ENCODE peak calls at places on chromosomes 1 and 21, in six cellular contexts. One of them, this sample, is unnamed.

GRCh38 chr1:63713627-63714481 is 60.0 kb upstream of the ROR1 start:
- DNase-seq in uterus: no peak
- DNase-seq in cardiac muscle cell: peak
- DNase-seq in stimulated activated CD4-positive, alpha-beta T cell treated with anti-CD3 and anti-CD28 coated beads, Interleukin-15, amount 100 ng/mL, for 1 hour: no peak
- DNase-seq in lower lobe of right lung: no peak
- DNase-seq in NCI-H774: no peak
- DNase-seq in this sample: no peak

GRCh38 chr1:43007377-43008105 is 48.9 kb upstream of the SLC2A1 start:
- DNase-seq in cardiac muscle cell: peak
- DNase-seq in stimulated activated CD4-positive, alpha-beta T cell treated with anti-CD3 and anti-CD28 coated beads, Interleukin-15, amount 100 ng/mL, for 1 hour: no peak
- DNase-seq in lower lobe of right lung: no peak
- DNase-seq in NCI-H774: no peak
- DNase-seq in uterus: no peak
- DNase-seq in this sample: no peak

GRCh38 chr21:37877888-37878684 is 38.2 kb downstream of the KCNJ6 start:
- DNase-seq in NCI-H774: no peak
- DNase-seq in uterus: no peak
- DNase-seq in stimulated activated CD4-positive, alpha-beta T cell treated with anti-CD3 and anti-CD28 coated beads, Interleukin-15, amount 100 ng/mL, for 1 hour: no peak
- DNase-seq in cardiac muscle cell: no peak
- DNase-seq in lower lobe of right lung: no peak
- DNase-seq in this sample: no peak

GRCh38 chr1:73635021-73635420 is 563.0 kb downstream of the LRRIQ3 start:
- DNase-seq in uterus: no peak
- DNase-seq in NCI-H774: no peak
- DNase-seq in lower lobe of right lung: no peak
- DNase-seq in stimulated activated CD4-positive, alpha-beta T cell treated with anti-CD3 and anti-CD28 coated beads, Interleukin-15, amount 100 ng/mL, for 1 hour: no peak
- DNase-seq in cardiac muscle cell: no peak
- DNase-seq in this sample: no peak

GRCh38 chr1:27624467-27625233 is 10.3 kb downstream of the FGR start:
- DNase-seq in cardiac muscle cell: no peak
- DNase-seq in lower lobe of right lung: no peak
- DNase-seq in NCI-H774: no peak
- DNase-seq in uterus: no peak
- DNase-seq in stimulated activated CD4-positive, alpha-beta T cell treated with anti-CD3 and anti-CD28 coated beads, Interleukin-15, amount 100 ng/mL, for 1 hour: no peak
- DNase-seq in this sample: no peak

GRCh38 chr1:209926045-209926444 is 12.0 kb upstream of the SYT14 start:
- DNase-seq in NCI-H774: peak
- DNase-seq in cardiac muscle cell: no peak
- DNase-seq in lower lobe of right lung: no peak
- DNase-seq in uterus: no peak
- DNase-seq in stimulated activated CD4-positive, alpha-beta T cell treated with anti-CD3 and anti-CD28 coated beads, Interleukin-15, amount 100 ng/mL, for 1 hour: no peak
- DNase-seq in this sample: no peak

GRCh38 chr1:109274533-109275476 is 8.1 kb downstream of the PSRC1 start:
- DNase-seq in lower lobe of right lung: peak
- DNase-seq in stimulated activated CD4-positive, alpha-beta T cell treated with anti-CD3 and anti-CD28 coated beads, Interleukin-15, amount 100 ng/mL, for 1 hour: no peak
- DNase-seq in cardiac muscle cell: no peak
- DNase-seq in NCI-H774: peak
- DNase-seq in uterus: peak
- DNase-seq in this sample: peak

GRCh38 chr1:206685256-206685748 is 597 bp downstream of the MAPKAPK2 start:
- DNase-seq in NCI-H774: no peak
- DNase-seq in stimulated activated CD4-positive, alpha-beta T cell treated with anti-CD3 and anti-CD28 coated beads, Interleukin-15, amount 100 ng/mL, for 1 hour: peak
- DNase-seq in uterus: peak
- DNase-seq in cardiac muscle cell: peak
- DNase-seq in lower lobe of right lung: peak
- DNase-seq in this sample: no peak

GRCh38 chr1:19563336-19564097 is 78.2 kb upstream of the CAPZB start:
- DNase-seq in uterus: peak
- DNase-seq in stimulated activated CD4-positive, alpha-beta T cell treated with anti-CD3 and anti-CD28 coated beads, Interleukin-15, amount 100 ng/mL, for 1 hour: no peak
- DNase-seq in NCI-H774: no peak
- DNase-seq in lower lobe of right lung: peak
- DNase-seq in cardiac muscle cell: no peak
- DNase-seq in this sample: no peak

GRCh38 chr21:28827422-28827821 is 165.3 kb downstream of the LTN1 start:
- DNase-seq in stimulated activated CD4-positive, alpha-beta T cell treated with anti-CD3 and anti-CD28 coated beads, Interleukin-15, amount 100 ng/mL, for 1 hour: no peak
- DNase-seq in cardiac muscle cell: no peak
- DNase-seq in lower lobe of right lung: no peak
- DNase-seq in NCI-H774: no peak
- DNase-seq in uterus: no peak
- DNase-seq in this sample: no peak

GRCh38 chr1:118905206-118905605 is 82.9 kb downstream of the TBX15 start:
- DNase-seq in stimulated activated CD4-positive, alpha-beta T cell treated with anti-CD3 and anti-CD28 coated beads, Interleukin-15, amount 100 ng/mL, for 1 hour: no peak
- DNase-seq in uterus: no peak
- DNase-seq in lower lobe of right lung: no peak
- DNase-seq in NCI-H774: no peak
- DNase-seq in cardiac muscle cell: no peak
- DNase-seq in this sample: no peak

GRCh38 chr1:47784294-47784650 is 212.9 kb downstream of the TRABD2B start:
- DNase-seq in stimulated activated CD4-positive, alpha-beta T cell treated with anti-CD3 and anti-CD28 coated beads, Interleukin-15, amount 100 ng/mL, for 1 hour: no peak
- DNase-seq in cardiac muscle cell: no peak
- DNase-seq in uterus: no peak
- DNase-seq in lower lobe of right lung: no peak
- DNase-seq in NCI-H774: no peak
- DNase-seq in this sample: no peak

GRCh38 chr21:45533731-45534571 is 8.3 kb downstream of the SLC19A1 start:
- DNase-seq in NCI-H774: no peak
- DNase-seq in cardiac muscle cell: no peak
- DNase-seq in stimulated activated CD4-positive, alpha-beta T cell treated with anti-CD3 and anti-CD28 coated beads, Interleukin-15, amount 100 ng/mL, for 1 hour: no peak
- DNase-seq in uterus: no peak
- DNase-seq in lower lobe of right lung: peak
- DNase-seq in this sample: peak

GRCh38 chr1:98045211-98046030 is 124.6 kb upstream of the DPYD start:
- DNase-seq in NCI-H774: no peak
- DNase-seq in stimulated activated CD4-positive, alpha-beta T cell treated with anti-CD3 and anti-CD28 coated beads, Interleukin-15, amount 100 ng/mL, for 1 hour: no peak
- DNase-seq in uterus: no peak
- DNase-seq in lower lobe of right lung: no peak
- DNase-seq in cardiac muscle cell: peak
- DNase-seq in this sample: peak

GRCh38 chr1:1610796-1611597 is 4.3 kb upstream of the MIB2 start:
- DNase-seq in lower lobe of right lung: peak
- DNase-seq in cardiac muscle cell: no peak
- DNase-seq in stimulated activated CD4-positive, alpha-beta T cell treated with anti-CD3 and anti-CD28 coated beads, Interleukin-15, amount 100 ng/mL, for 1 hour: no peak
- DNase-seq in uterus: no peak
- DNase-seq in NCI-H774: no peak
- DNase-seq in this sample: no peak

GRCh38 chr21:37896788-37897187 is 19.5 kb downstream of the KCNJ6 start:
- DNase-seq in stimulated activated CD4-positive, alpha-beta T cell treated with anti-CD3 and anti-CD28 coated beads, Interleukin-15, amount 100 ng/mL, for 1 hour: no peak
- DNase-seq in uterus: no peak
- DNase-seq in cardiac muscle cell: no peak
- DNase-seq in NCI-H774: no peak
- DNase-seq in lower lobe of right lung: no peak
- DNase-seq in this sample: no peak

GRCh38 chr21:19065164-19065563 is 661.6 kb upstream of the TMPRSS15 start:
- DNase-seq in NCI-H774: no peak
- DNase-seq in cardiac muscle cell: no peak
- DNase-seq in uterus: no peak
- DNase-seq in lower lobe of right lung: no peak
- DNase-seq in stimulated activated CD4-positive, alpha-beta T cell treated with anti-CD3 and anti-CD28 coated beads, Interleukin-15, amount 100 ng/mL, for 1 hour: no peak
- DNase-seq in this sample: no peak

GRCh38 chr1:199774433-199775089 is 252.9 kb upstream of the NR5A2 start:
- DNase-seq in NCI-H774: peak
- DNase-seq in uterus: no peak
- DNase-seq in lower lobe of right lung: no peak
- DNase-seq in stimulated activated CD4-positive, alpha-beta T cell treated with anti-CD3 and anti-CD28 coated beads, Interleukin-15, amount 100 ng/mL, for 1 hour: no peak
- DNase-seq in cardiac muscle cell: no peak
- DNase-seq in this sample: peak

GRCh38 chr1:41456847-41457540 is 27.5 kb downstream of the EDN2 start:
- DNase-seq in NCI-H774: no peak
- DNase-seq in stimulated activated CD4-positive, alpha-beta T cell treated with anti-CD3 and anti-CD28 coated beads, Interleukin-15, amount 100 ng/mL, for 1 hour: no peak
- DNase-seq in uterus: no peak
- DNase-seq in lower lobe of right lung: no peak
- DNase-seq in cardiac muscle cell: no peak
- DNase-seq in this sample: no peak

GRCh38 chr1:218377143-218377660 is 32.1 kb downstream of the TGFB2 start:
- DNase-seq in NCI-H774: no peak
- DNase-seq in lower lobe of right lung: no peak
- DNase-seq in cardiac muscle cell: no peak
- DNase-seq in uterus: no peak
- DNase-seq in stimulated activated CD4-positive, alpha-beta T cell treated with anti-CD3 and anti-CD28 coated beads, Interleukin-15, amount 100 ng/mL, for 1 hour: peak
- DNase-seq in this sample: peak

GRCh38 chr1:231970684-231971083 is 344.1 kb downstream of the DISC1 start:
- DNase-seq in uterus: no peak
- DNase-seq in NCI-H774: no peak
- DNase-seq in stimulated activated CD4-positive, alpha-beta T cell treated with anti-CD3 and anti-CD28 coated beads, Interleukin-15, amount 100 ng/mL, for 1 hour: no peak
- DNase-seq in cardiac muscle cell: no peak
- DNase-seq in lower lobe of right lung: no peak
- DNase-seq in this sample: no peak

GRCh38 chr1:168643152-168643551 is 66.7 kb downstream of the XCL1 start:
- DNase-seq in cardiac muscle cell: no peak
- DNase-seq in lower lobe of right lung: no peak
- DNase-seq in uterus: no peak
- DNase-seq in stimulated activated CD4-positive, alpha-beta T cell treated with anti-CD3 and anti-CD28 coated beads, Interleukin-15, amount 100 ng/mL, for 1 hour: no peak
- DNase-seq in NCI-H774: no peak
- DNase-seq in this sample: no peak

GRCh38 chr1:156444407-156445001 is 56.1 kb downstream of the MEF2D start:
- DNase-seq in lower lobe of right lung: no peak
- DNase-seq in cardiac muscle cell: peak
- DNase-seq in stimulated activated CD4-positive, alpha-beta T cell treated with anti-CD3 and anti-CD28 coated beads, Interleukin-15, amount 100 ng/mL, for 1 hour: no peak
- DNase-seq in uterus: no peak
- DNase-seq in NCI-H774: no peak
- DNase-seq in this sample: no peak

GRCh38 chr1:52098139-52098871 is 42.2 kb downstream of the BTF3L4 start:
- DNase-seq in NCI-H774: peak
- DNase-seq in cardiac muscle cell: no peak
- DNase-seq in uterus: no peak
- DNase-seq in stimulated activated CD4-positive, alpha-beta T cell treated with anti-CD3 and anti-CD28 coated beads, Interleukin-15, amount 100 ng/mL, for 1 hour: no peak
- DNase-seq in lower lobe of right lung: no peak
- DNase-seq in this sample: no peak

GRCh38 chr1:110190282-110190929 is 19.7 kb upstream of the KCNC4 start:
- DNase-seq in lower lobe of right lung: no peak
- DNase-seq in uterus: no peak
- DNase-seq in cardiac muscle cell: no peak
- DNase-seq in NCI-H774: peak
- DNase-seq in stimulated activated CD4-positive, alpha-beta T cell treated with anti-CD3 and anti-CD28 coated beads, Interleukin-15, amount 100 ng/mL, for 1 hour: no peak
- DNase-seq in this sample: no peak

GRCh38 chr21:16841917-16842316 is 670.9 kb upstream of the CXADR start:
- DNase-seq in cardiac muscle cell: no peak
- DNase-seq in lower lobe of right lung: no peak
- DNase-seq in NCI-H774: no peak
- DNase-seq in stimulated activated CD4-positive, alpha-beta T cell treated with anti-CD3 and anti-CD28 coated beads, Interleukin-15, amount 100 ng/mL, for 1 hour: no peak
- DNase-seq in uterus: no peak
- DNase-seq in this sample: no peak

GRCh38 chr1:234093741-234094140 is 189.3 kb downstream of the SLC35F3 start:
- DNase-seq in NCI-H774: no peak
- DNase-seq in uterus: no peak
- DNase-seq in stimulated activated CD4-positive, alpha-beta T cell treated with anti-CD3 and anti-CD28 coated beads, Interleukin-15, amount 100 ng/mL, for 1 hour: no peak
- DNase-seq in lower lobe of right lung: no peak
- DNase-seq in cardiac muscle cell: peak
- DNase-seq in this sample: no peak

GRCh38 chr1:68339505-68339904 is 107.2 kb upstream of the WLS start:
- DNase-seq in stimulated activated CD4-positive, alpha-beta T cell treated with anti-CD3 and anti-CD28 coated beads, Interleukin-15, amount 100 ng/mL, for 1 hour: no peak
- DNase-seq in NCI-H774: no peak
- DNase-seq in uterus: no peak
- DNase-seq in lower lobe of right lung: no peak
- DNase-seq in cardiac muscle cell: no peak
- DNase-seq in this sample: no peak

GRCh38 chr1:78831731-78832360 is 174.7 kb downstream of the ADGRL4 start:
- DNase-seq in stimulated activated CD4-positive, alpha-beta T cell treated with anti-CD3 and anti-CD28 coated beads, Interleukin-15, amount 100 ng/mL, for 1 hour: no peak
- DNase-seq in uterus: no peak
- DNase-seq in NCI-H774: no peak
- DNase-seq in cardiac muscle cell: no peak
- DNase-seq in lower lobe of right lung: no peak
- DNase-seq in this sample: peak

GRCh38 chr1:245095903-245096302 is 58.9 kb upstream of the KIF26B start:
- DNase-seq in uterus: no peak
- DNase-seq in stimulated activated CD4-positive, alpha-beta T cell treated with anti-CD3 and anti-CD28 coated beads, Interleukin-15, amount 100 ng/mL, for 1 hour: no peak
- DNase-seq in cardiac muscle cell: no peak
- DNase-seq in lower lobe of right lung: no peak
- DNase-seq in NCI-H774: no peak
- DNase-seq in this sample: no peak

GRCh38 chr1:184953600-184954219 is 20.6 kb downstream of the NIBAN1 start:
- DNase-seq in uterus: no peak
- DNase-seq in NCI-H774: no peak
- DNase-seq in stimulated activated CD4-positive, alpha-beta T cell treated with anti-CD3 and anti-CD28 coated beads, Interleukin-15, amount 100 ng/mL, for 1 hour: no peak
- DNase-seq in lower lobe of right lung: no peak
- DNase-seq in cardiac muscle cell: no peak
- DNase-seq in this sample: no peak

GRCh38 chr1:93605812-93606512 is 75.7 kb downstream of the BCAR3 start:
- DNase-seq in NCI-H774: no peak
- DNase-seq in uterus: peak
- DNase-seq in stimulated activated CD4-positive, alpha-beta T cell treated with anti-CD3 and anti-CD28 coated beads, Interleukin-15, amount 100 ng/mL, for 1 hour: no peak
- DNase-seq in lower lobe of right lung: no peak
- DNase-seq in cardiac muscle cell: no peak
- DNase-seq in this sample: no peak

This sample was measured in RWPE2.